ENCODE peak calls at places on chromosome 15, in seven cellular contexts. One of them, this sample, is unnamed.

GRCh38 chr15:52394020-52394608 is 98.5 kb upstream of the MYO5C start:
- DNase-seq in HepG2: no peak
- DNase-seq in stomach: no peak
- DNase-seq in tibial artery: no peak
- DNase-seq in uterus: no peak
- DNase-seq in brain microvascular endothelial cell: no peak
- DNase-seq in IMR-90: no peak
- DNase-seq in this sample: peak

GRCh38 chr15:58566029-58566428 is 134.2 kb downstream of the LIPC start:
- DNase-seq in HepG2: no peak
- DNase-seq in tibial artery: no peak
- DNase-seq in brain microvascular endothelial cell: no peak
- DNase-seq in uterus: no peak
- DNase-seq in IMR-90: no peak
- DNase-seq in stomach: no peak
- DNase-seq in this sample: no peak

GRCh38 chr15:45399381-45400212 is 21.3 kb upstream of the GATM start:
- DNase-seq in tibial artery: no peak
- DNase-seq in uterus: no peak
- DNase-seq in brain microvascular endothelial cell: no peak
- DNase-seq in IMR-90: peak
- DNase-seq in stomach: no peak
- DNase-seq in HepG2: peak
- DNase-seq in this sample: peak

GRCh38 chr15:98421419-98422085 is 226.8 kb upstream of the IGF1R start:
- DNase-seq in HepG2: peak
- DNase-seq in stomach: peak
- DNase-seq in uterus: peak
- DNase-seq in brain microvascular endothelial cell: peak
- DNase-seq in tibial artery: peak
- DNase-seq in IMR-90: peak
- DNase-seq in this sample: peak

GRCh38 chr15:25504307-25504706 is 65.5 kb upstream of the UBE3A start:
- DNase-seq in brain microvascular endothelial cell: no peak
- DNase-seq in uterus: no peak
- DNase-seq in IMR-90: peak
- DNase-seq in stomach: no peak
- DNase-seq in HepG2: no peak
- DNase-seq in tibial artery: no peak
- DNase-seq in this sample: peak

GRCh38 chr15:66946578-66947164 is 118.7 kb upstream of the SMAD3 start:
- DNase-seq in stomach: peak
- DNase-seq in uterus: peak
- DNase-seq in IMR-90: peak
- DNase-seq in HepG2: peak
- DNase-seq in tibial artery: peak
- DNase-seq in brain microvascular endothelial cell: peak
- DNase-seq in this sample: peak

GRCh38 chr15:52124270-52124878 is 11.8 kb upstream of the BCL2L10 start:
- DNase-seq in HepG2: peak
- DNase-seq in IMR-90: peak
- DNase-seq in brain microvascular endothelial cell: peak
- DNase-seq in tibial artery: no peak
- DNase-seq in stomach: no peak
- DNase-seq in uterus: no peak
- DNase-seq in this sample: peak

GRCh38 chr15:23877502-23878412 is 190.7 kb upstream of the NDN start:
- DNase-seq in HepG2: peak
- DNase-seq in tibial artery: no peak
- DNase-seq in IMR-90: no peak
- DNase-seq in stomach: peak
- DNase-seq in uterus: peak
- DNase-seq in brain microvascular endothelial cell: no peak
- DNase-seq in this sample: peak

GRCh38 chr15:40932625-40933519 is 3.7 kb downstream of the DLL4 start:
- DNase-seq in tibial artery: no peak
- DNase-seq in IMR-90: no peak
- DNase-seq in HepG2: peak
- DNase-seq in stomach: no peak
- DNase-seq in brain microvascular endothelial cell: no peak
- DNase-seq in uterus: no peak
- DNase-seq in this sample: no peak

GRCh38 chr15:51782357-51782896 is 31.0 kb downstream of the TMOD2 start:
- DNase-seq in stomach: no peak
- DNase-seq in tibial artery: no peak
- DNase-seq in brain microvascular endothelial cell: no peak
- DNase-seq in IMR-90: no peak
- DNase-seq in uterus: no peak
- DNase-seq in HepG2: no peak
- DNase-seq in this sample: no peak

GRCh38 chr15:55721554-55722185 is 21.3 kb downstream of the PRTG start:
- DNase-seq in HepG2: no peak
- DNase-seq in uterus: no peak
- DNase-seq in tibial artery: no peak
- DNase-seq in IMR-90: no peak
- DNase-seq in stomach: no peak
- DNase-seq in brain microvascular endothelial cell: no peak
- DNase-seq in this sample: no peak

GRCh38 chr15:100043069-100043641 is 298.6 kb downstream of the ADAMTS17 start:
- DNase-seq in brain microvascular endothelial cell: peak
- DNase-seq in tibial artery: peak
- DNase-seq in IMR-90: peak
- DNase-seq in stomach: no peak
- DNase-seq in uterus: no peak
- DNase-seq in HepG2: no peak
- DNase-seq in this sample: peak

GRCh38 chr15:89117790-89118189 is 29.5 kb downstream of the ABHD2 start:
- DNase-seq in HepG2: no peak
- DNase-seq in brain microvascular endothelial cell: no peak
- DNase-seq in stomach: no peak
- DNase-seq in tibial artery: peak
- DNase-seq in uterus: no peak
- DNase-seq in IMR-90: no peak
- DNase-seq in this sample: no peak

GRCh38 chr15:90799639-90800038 is 68.7 kb upstream of the FURIN start:
- DNase-seq in HepG2: no peak
- DNase-seq in uterus: no peak
- DNase-seq in brain microvascular endothelial cell: no peak
- DNase-seq in IMR-90: no peak
- DNase-seq in tibial artery: no peak
- DNase-seq in stomach: no peak
- DNase-seq in this sample: no peak

GRCh38 chr15:69031013-69032001 is 16.8 kb downstream of the NOX5 start:
- DNase-seq in IMR-90: no peak
- DNase-seq in HepG2: no peak
- DNase-seq in stomach: peak
- DNase-seq in tibial artery: no peak
- DNase-seq in uterus: no peak
- DNase-seq in brain microvascular endothelial cell: peak
- DNase-seq in this sample: peak

GRCh38 chr15:39584266-39584659 is 3.4 kb downstream of the THBS1 start:
- DNase-seq in IMR-90: no peak
- DNase-seq in HepG2: no peak
- DNase-seq in stomach: no peak
- DNase-seq in tibial artery: no peak
- DNase-seq in uterus: no peak
- DNase-seq in brain microvascular endothelial cell: no peak
- DNase-seq in this sample: no peak

GRCh38 chr15:39582977-39583585 is 2.2 kb downstream of the THBS1 start:
- DNase-seq in tibial artery: no peak
- DNase-seq in uterus: no peak
- DNase-seq in stomach: no peak
- DNase-seq in brain microvascular endothelial cell: no peak
- DNase-seq in HepG2: no peak
- DNase-seq in IMR-90: no peak
- DNase-seq in this sample: no peak

GRCh38 chr15:39582286-39582976 is 1.6 kb downstream of the THBS1 start:
- DNase-seq in tibial artery: no peak
- DNase-seq in brain microvascular endothelial cell: no peak
- DNase-seq in uterus: peak
- DNase-seq in IMR-90: peak
- DNase-seq in HepG2: no peak
- DNase-seq in stomach: no peak
- DNase-seq in this sample: no peak

GRCh38 chr15:39584662-39585393 is 3.9 kb downstream of the THBS1 start:
- DNase-seq in HepG2: no peak
- DNase-seq in IMR-90: peak
- DNase-seq in stomach: no peak
- DNase-seq in uterus: no peak
- DNase-seq in tibial artery: no peak
- DNase-seq in brain microvascular endothelial cell: no peak
- DNase-seq in this sample: no peak

GRCh38 chr15:39583586-39584265 is 2.8 kb downstream of the THBS1 start:
- DNase-seq in uterus: no peak
- DNase-seq in brain microvascular endothelial cell: no peak
- DNase-seq in HepG2: peak
- DNase-seq in tibial artery: no peak
- DNase-seq in stomach: no peak
- DNase-seq in IMR-90: peak
- DNase-seq in this sample: peak
- TF ChIP-seq CTCF in uterus: peak
- TF ChIP-seq CTCF in brain microvascular endothelial cell: peak
- TF ChIP-seq CTCF in HepG2: peak
- TF ChIP-seq CTCF in tibial artery: peak
- TF ChIP-seq CTCF in stomach: peak
- TF ChIP-seq CTCF in IMR-90: peak
- TF ChIP-seq CTCF in this sample: peak

DNA sequence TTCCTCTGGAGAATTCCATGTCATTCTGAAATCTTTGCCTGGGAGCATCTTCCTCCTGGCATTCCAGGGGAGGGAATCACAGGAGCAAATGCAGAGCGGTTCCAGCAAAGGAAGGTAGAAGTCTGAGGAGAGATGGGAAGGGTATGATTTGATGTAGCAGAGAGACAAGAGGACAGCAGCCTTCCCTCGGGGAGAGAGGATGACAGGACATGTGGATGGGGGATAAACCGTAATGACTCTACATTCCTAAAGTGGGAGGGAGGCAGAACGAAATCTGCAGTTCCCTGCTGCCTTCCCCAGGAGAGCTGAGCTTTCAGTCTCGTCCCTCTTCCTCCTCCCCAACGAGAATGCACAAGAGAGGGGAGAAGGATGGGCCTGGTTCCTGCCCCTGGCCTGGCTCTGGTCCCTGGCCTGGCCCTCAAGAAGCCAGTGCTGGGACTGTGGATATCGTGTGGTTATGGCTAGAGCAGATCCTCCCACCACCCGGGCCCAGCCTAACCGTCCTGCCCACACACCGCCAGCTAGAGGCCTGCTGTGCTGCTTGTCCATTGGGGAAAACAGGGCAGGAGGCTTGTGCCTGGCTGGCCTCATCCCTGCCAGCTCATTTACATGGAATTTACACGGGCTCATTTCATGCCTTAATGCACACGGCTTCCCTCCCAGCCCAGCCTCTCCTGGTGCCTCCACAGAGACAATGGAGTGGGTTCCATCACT is 26.6 kb downstream of the SEMA7A start:
- DNase-seq in brain microvascular endothelial cell: peak
- DNase-seq in uterus: peak
- DNase-seq in tibial artery: no peak
- DNase-seq in stomach: no peak
- DNase-seq in HepG2: peak
- DNase-seq in IMR-90: peak
- DNase-seq in this sample: no peak
- H3K4me3 ChIP-seq in brain microvascular endothelial cell: no peak
- H3K4me3 ChIP-seq in uterus: no peak
- H3K4me3 ChIP-seq in tibial artery: no peak
- H3K4me3 ChIP-seq in stomach: no peak
- H3K4me3 ChIP-seq in HepG2: no peak
- H3K4me3 ChIP-seq in IMR-90: no peak
- H3K4me3 ChIP-seq in this sample: no peak

GRCh38 chr15:36347272-36347864 is 232.1 kb upstream of the CDIN1 start:
- DNase-seq in stomach: no peak
- DNase-seq in IMR-90: no peak
- DNase-seq in brain microvascular endothelial cell: no peak
- DNase-seq in tibial artery: no peak
- DNase-seq in HepG2: no peak
- DNase-seq in uterus: no peak
- DNase-seq in this sample: no peak
- H3K27ac ChIP-seq in stomach: no peak
- H3K27ac ChIP-seq in IMR-90: no peak
- H3K27ac ChIP-seq in brain microvascular endothelial cell: no peak
- H3K27ac ChIP-seq in tibial artery: no peak
- H3K27ac ChIP-seq in HepG2: no peak
- H3K27ac ChIP-seq in uterus: no peak
- H3K27ac ChIP-seq in this sample: no peak

GRCh38 chr15:50148362-50148963 is 29.4 kb upstream of the ATP8B4 start:
- DNase-seq in stomach: no peak
- DNase-seq in HepG2: peak
- DNase-seq in IMR-90: peak
- DNase-seq in tibial artery: no peak
- DNase-seq in brain microvascular endothelial cell: peak
- DNase-seq in uterus: no peak
- DNase-seq in this sample: peak
- TF ChIP-seq CTCF in stomach: no peak
- TF ChIP-seq CTCF in HepG2: peak
- TF ChIP-seq CTCF in IMR-90: peak
- TF ChIP-seq CTCF in tibial artery: no peak
- TF ChIP-seq CTCF in brain microvascular endothelial cell: peak
- TF ChIP-seq CTCF in uterus: no peak
- TF ChIP-seq CTCF in this sample: peak

GRCh38 chr15:59662260-59662659 is 4.9 kb upstream of the GTF2A2 start:
- DNase-seq in HepG2: no peak
- DNase-seq in uterus: no peak
- DNase-seq in brain microvascular endothelial cell: no peak
- DNase-seq in IMR-90: peak
- DNase-seq in stomach: no peak
- DNase-seq in tibial artery: no peak
- DNase-seq in this sample: no peak
- H3K4me3 ChIP-seq in HepG2: no peak
- H3K4me3 ChIP-seq in uterus: no peak
- H3K4me3 ChIP-seq in brain microvascular endothelial cell: no peak
- H3K4me3 ChIP-seq in IMR-90: no peak
- H3K4me3 ChIP-seq in stomach: no peak
- H3K4me3 ChIP-seq in tibial artery: no peak
- H3K4me3 ChIP-seq in this sample: no peak